ENCODE peak calls at places on chromosomes 4 and X, in four cellular contexts. J, U, H and E are unnamed samples.

GRCh38 chr4:128570380-128570779 is 239.1 kb upstream of the JADE1 start:
- DNase-seq in H (no peak), U (peak), J (no peak), E (peak)

GRCh38 chr4:42519803-42520417 is 122.6 kb downstream of the SHISA3 start:
- DNase-seq in U (peak), J (peak), H (no peak), E (peak)

GRCh38 chr4:94621491-94622080 is 136.2 kb upstream of the BMPR1B start:
- DNase-seq in J (peak), U (peak), H (no peak), E (peak)

GRCh38 chr4:111537165-111537564 is 608.1 kb upstream of the FAM241A start:
- DNase-seq in U (no peak), H (no peak), J (no peak), E (no peak)

GRCh38 chrX:8731579-8732395 is at the start of gene ANOS1:
- DNase-seq in J (peak), U (no peak), H (peak), E (peak)

GRCh38 chr4:20684852-20685763 is 15.2 kb upstream of the PACRGL start:
- DNase-seq in J (no peak), H (no peak), U (peak), E (peak)

GRCh38 chr4:7680731-7681130 is 246.0 kb upstream of the PSAPL1 start:
- DNase-seq in H (no peak), J (no peak), U (no peak), E (no peak)

GRCh38 chr4:112819729-112820128 is 182.8 kb downstream of the LARP7 start:
- DNase-seq in J (no peak), U (no peak), H (no peak), E (no peak)

GRCh38 chrX:18855919-18856644 is 127.8 kb downstream of the PHKA2 start:
- DNase-seq in J (no peak), H (no peak), U (no peak), E (peak)

GRCh38 chrX:15973299-15973698 is 118.7 kb upstream of the AP1S2 start:
- DNase-seq in U (peak), H (peak), J (no peak), E (peak)

GRCh38 chr4:105619193-105619931 is 66.9 kb downstream of the ARHGEF38 start:
- DNase-seq in H (no peak), U (no peak), J (no peak), E (no peak)

GRCh38 chr4:26558166-26558895 is 25.6 kb upstream of the TBC1D19 start:
- DNase-seq in J (no peak), U (no peak), H (no peak), E (no peak)

GRCh38 chr4:144645102-144645469 is 870 bp upstream of the HHIP start:
- DNase-seq in J (no peak), U (no peak), H (peak), E (no peak)

GRCh38 chrX:56503941-56504673 is 59.3 kb upstream of the UBQLN2 start:
- DNase-seq in H (peak), J (no peak), U (no peak), E (no peak)

GRCh38 chr4:6470502-6471302 is 1.7 kb downstream of the PPP2R2C start:
- DNase-seq in J (no peak), U (peak), H (peak), E (peak)

GRCh38 chr4:152990471-152991131 is 54.5 kb downstream of the FHDC1 start:
- DNase-seq in U (no peak), H (no peak), J (no peak), E (no peak)

GRCh38 chrX:154818916-154819770 is 13.9 kb upstream of the MPP1 start:
- DNase-seq in U (no peak), H (no peak), J (no peak), E (no peak)

GRCh38 chr4:187606581-187606980 is 389.0 kb upstream of the ZFP42 start:
- DNase-seq in H (peak), J (peak), U (peak), E (peak)

GRCh38 chrX:10166731-10167149 is 10.0 kb downstream of the CLCN4 start:
- DNase-seq in U (no peak), J (no peak), H (no peak), E (no peak)

GRCh38 chr4:140195806-140196205 is 41.8 kb upstream of the MAML3 start:
- DNase-seq in J (no peak), H (no peak), U (no peak), E (no peak)

GRCh38 chrX:1661048-1661921 is 46.4 kb downstream of the ASMT start:
- DNase-seq in H (peak), J (no peak), U (no peak), E (no peak)

GRCh38 chr4:46386570-46386969 is 3.4 kb downstream of the GABRA2 start:
- DNase-seq in H (peak), J (no peak), U (no peak), E (peak)

GRCh38 chrX:131979116-131979515 is 44.0 kb upstream of the STK26 start:
- DNase-seq in U (no peak), H (no peak), J (no peak), E (no peak)

GRCh38 chr4:67014592-67014991 is 530.7 kb downstream of the CENPC start:
- DNase-seq in J (no peak), H (no peak), U (no peak), E (no peak)

GRCh38 chr4:47383829-47384427 is 79.6 kb downstream of the COMMD8 start:
- DNase-seq in J (peak), U (peak), H (no peak), E (peak)

GRCh38 chrX:49910344-49910743 is 12.1 kb upstream of the CLCN5 start:
- DNase-seq in H (no peak), U (no peak), J (no peak), E (peak)

GRCh38 chr4:74327751-74328150 is 19.5 kb downstream of the EPGN start:
- DNase-seq in J (no peak), H (no peak), U (peak), E (no peak)
- H3K4ac ChIP-seq in J (no peak), H (no peak), U (no peak), E (no peak)

GRCh38 chrX:120468825-120469525 is at the start of gene LAMP2:
- DNase-seq in H (peak), J (peak), U (peak), E (peak)
- H4K8ac ChIP-seq in H (no peak), J (no peak), U (no peak), E (no peak)

GRCh38 chr4:73211968-73212367 is 46.6 kb downstream of the ANKRD17 start:
- DNase-seq in U (no peak), H (no peak), J (no peak), E (no peak)

GRCh38 chr4:73208376-73208775 is 50.2 kb downstream of the ANKRD17 start:
- DNase-seq in H (no peak), J (no peak), U (peak), E (peak)

GRCh38 chr4:73212982-73213730 is 45.4 kb downstream of the ANKRD17 start:
- DNase-seq in U (no peak), J (no peak), H (no peak), E (no peak)

DNA sequence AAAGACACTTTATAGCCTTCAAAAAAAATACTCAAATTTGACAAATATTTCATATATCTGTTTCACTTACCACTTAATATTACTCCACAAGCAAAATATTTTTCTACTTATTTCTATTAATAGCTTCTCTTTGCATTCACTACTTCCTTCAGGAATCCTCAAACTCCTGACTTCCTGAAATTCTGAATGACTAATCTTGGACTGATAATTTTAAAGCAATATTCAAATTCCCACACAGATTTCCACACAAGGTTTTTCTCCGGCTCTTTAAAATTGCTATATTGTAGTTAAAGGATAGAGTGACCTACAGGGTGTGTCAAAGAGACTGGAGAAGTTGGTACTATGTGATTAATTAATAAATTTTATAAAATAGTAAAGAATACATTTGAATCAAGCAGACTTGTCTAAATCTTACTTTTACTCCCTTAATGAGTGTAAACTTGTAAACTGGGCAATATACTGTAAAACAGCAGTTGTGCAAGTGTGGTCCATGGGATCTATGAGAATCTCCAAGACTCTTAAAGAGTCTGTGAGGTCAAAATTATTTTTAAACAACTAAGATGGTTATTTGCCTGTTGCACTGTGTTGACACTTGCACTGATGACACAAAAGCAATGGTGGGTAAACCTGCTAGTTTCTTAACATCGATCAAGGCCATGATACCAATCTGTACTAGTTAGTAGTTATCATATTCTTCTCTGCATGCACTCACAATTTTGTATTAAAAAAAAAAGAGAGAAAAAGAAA is 44.5 kb downstream of the ANKRD17 start:
- DNase-seq in J (no peak), H (no peak), U (peak), E (peak)
- H3K4ac ChIP-seq in J (no peak), H (no peak), U (no peak), E (no peak)

DNA sequence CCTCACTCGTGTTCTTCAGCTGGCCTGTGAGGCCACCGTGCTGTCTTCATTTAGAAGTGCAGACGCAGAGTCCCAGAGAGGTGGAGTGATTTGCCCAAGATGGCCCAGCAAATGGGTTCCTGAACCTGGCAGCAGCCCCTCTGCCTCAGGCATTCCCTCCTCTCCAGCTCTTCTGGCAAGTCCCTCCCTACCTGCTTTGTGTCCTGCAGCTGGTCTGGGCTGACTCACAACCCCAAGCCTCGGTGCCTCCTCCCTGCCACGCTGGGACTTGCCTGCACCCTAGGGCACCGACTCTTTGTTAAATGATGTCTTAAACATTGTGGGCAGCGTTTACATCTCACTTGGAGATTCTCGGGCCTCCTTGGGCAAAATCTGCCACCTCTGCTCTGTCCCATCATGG is 26.1 kb upstream of the HMX1 start:
- DNase-seq in H (no peak), U (no peak), J (no peak), E (no peak)
- H4K8ac ChIP-seq in H (no peak), U (no peak), J (peak), E (no peak)

GRCh38 chr4:2472187-2472586 is 3.3 kb downstream of the RNF4 start:
- DNase-seq in H (no peak), J (no peak), U (peak), E (peak)
- H3K4ac ChIP-seq in H (no peak), J (no peak), U (no peak), E (no peak)

DNA sequence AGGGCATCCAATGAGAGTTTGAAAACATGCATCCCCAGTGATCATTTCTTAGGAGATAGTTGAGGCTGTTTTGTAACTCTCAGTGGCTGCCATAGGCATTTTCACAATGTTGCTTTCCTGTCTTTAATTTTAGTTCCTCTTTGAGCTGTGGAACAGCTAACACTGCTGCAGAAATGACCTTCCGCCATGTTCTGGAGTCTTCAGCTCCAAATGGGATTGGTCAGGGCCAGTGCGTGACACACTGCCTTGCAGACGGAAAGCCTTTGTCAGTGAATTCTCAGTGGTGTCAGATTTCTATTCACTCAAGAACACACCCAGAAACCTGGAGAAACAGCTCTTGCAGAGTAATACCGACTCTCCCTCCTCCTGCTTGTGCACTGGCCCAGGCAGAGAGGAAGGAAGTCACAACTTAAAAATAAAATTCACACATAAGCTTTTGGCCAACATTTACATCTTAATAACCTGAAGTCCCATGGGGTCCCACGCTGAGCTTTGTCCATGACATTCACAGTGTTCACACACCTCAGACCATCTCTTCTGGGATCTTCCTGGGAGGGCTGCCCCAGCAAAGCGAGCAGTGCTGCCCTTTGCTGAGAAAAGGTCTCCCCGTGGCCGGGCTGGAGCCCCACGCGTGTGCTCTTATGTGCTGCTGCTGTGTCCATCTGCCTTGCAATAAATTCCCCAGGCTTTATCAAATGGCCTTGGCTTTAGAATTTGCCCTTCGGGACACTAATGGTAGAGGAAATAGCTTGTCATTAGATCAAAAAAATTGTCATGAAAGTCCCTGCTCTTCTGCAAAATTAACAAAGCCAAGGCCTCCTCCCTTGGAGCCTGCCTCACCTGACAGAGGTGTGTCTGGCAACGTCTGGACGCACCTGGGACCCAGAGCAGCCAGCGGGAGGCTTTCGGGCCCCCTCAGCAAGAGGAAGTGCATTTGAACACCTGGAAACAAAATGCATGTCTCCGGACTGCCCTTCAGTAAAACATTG is 126.8 kb downstream of the IRF2 start:
- DNase-seq in J (peak), U (peak), H (peak), E (peak)
- H4K8ac ChIP-seq in J (no peak), U (peak), H (no peak), E (peak)